ENCODE peak calls at places on chromosomes 13 and 19, in nine cellular contexts. One of them, this sample, is unnamed. For H3K4me1, the result is how much of the 10 kb centered on the place peaks cover.

GRCh38 chr19:11549386-11549953 is 9.6 kb downstream of the ELOF1 start:
- DNase-seq in Peyer's patch: no peak
- DNase-seq in A549: no peak
- DNase-seq in SK-N-SH: no peak
- DNase-seq in heart right ventricle: no peak
- DNase-seq in gastrocnemius medialis: no peak
- DNase-seq in A673: no peak
- DNase-seq in aorta: no peak
- DNase-seq in neural progenitor cell: no peak
- DNase-seq in this sample: no peak

GRCh38 chr19:2166741-2167738 is 3.3 kb downstream of the DOT1L start:
- DNase-seq in gastrocnemius medialis: peak
- DNase-seq in heart right ventricle: peak
- DNase-seq in A549: peak
- DNase-seq in Peyer's patch: peak
- DNase-seq in SK-N-SH: peak
- DNase-seq in A673: no peak
- DNase-seq in aorta: peak
- DNase-seq in neural progenitor cell: no peak
- DNase-seq in this sample: no peak

GRCh38 chr13:50587839-50588373 is 255.6 kb downstream of the DLEU7 start:
- DNase-seq in heart right ventricle: no peak
- DNase-seq in Peyer's patch: no peak
- DNase-seq in neural progenitor cell: no peak
- DNase-seq in SK-N-SH: no peak
- DNase-seq in aorta: no peak
- DNase-seq in gastrocnemius medialis: no peak
- DNase-seq in A549: no peak
- DNase-seq in A673: no peak
- DNase-seq in this sample: no peak

GRCh38 chr19:35656700-35657099 is 8.6 kb downstream of the COX6B1 start:
- DNase-seq in neural progenitor cell: no peak
- DNase-seq in Peyer's patch: no peak
- DNase-seq in A549: no peak
- DNase-seq in A673: no peak
- DNase-seq in aorta: no peak
- DNase-seq in gastrocnemius medialis: no peak
- DNase-seq in heart right ventricle: no peak
- DNase-seq in SK-N-SH: no peak
- DNase-seq in this sample: no peak

GRCh38 chr19:5407356-5407755 is 47.9 kb upstream of the ZNRF4 start:
- DNase-seq in aorta: no peak
- DNase-seq in A673: peak
- DNase-seq in neural progenitor cell: peak
- DNase-seq in Peyer's patch: no peak
- DNase-seq in gastrocnemius medialis: no peak
- DNase-seq in SK-N-SH: peak
- DNase-seq in A549: peak
- DNase-seq in heart right ventricle: no peak
- DNase-seq in this sample: peak

GRCh38 chr19:5038631-5039271 is 69.8 kb downstream of the KDM4B start:
- DNase-seq in neural progenitor cell: peak
- DNase-seq in Peyer's patch: no peak
- DNase-seq in SK-N-SH: peak
- DNase-seq in heart right ventricle: no peak
- DNase-seq in aorta: no peak
- DNase-seq in gastrocnemius medialis: no peak
- DNase-seq in A673: peak
- DNase-seq in A549: peak
- DNase-seq in this sample: peak

GRCh38 chr19:46840157-46840942 is 10.3 kb downstream of the AP2S1 start:
- DNase-seq in gastrocnemius medialis: no peak
- DNase-seq in SK-N-SH: peak
- DNase-seq in heart right ventricle: no peak
- DNase-seq in Peyer's patch: no peak
- DNase-seq in aorta: no peak
- DNase-seq in A549: peak
- DNase-seq in neural progenitor cell: peak
- DNase-seq in A673: peak
- DNase-seq in this sample: peak

GRCh38 chr19:6532244-6532999 is 1.6 kb downstream of the TNFSF9 start:
- DNase-seq in neural progenitor cell: no peak
- DNase-seq in heart right ventricle: no peak
- DNase-seq in SK-N-SH: no peak
- DNase-seq in A673: no peak
- DNase-seq in Peyer's patch: peak
- DNase-seq in aorta: peak
- DNase-seq in gastrocnemius medialis: no peak
- DNase-seq in A549: peak
- DNase-seq in this sample: no peak

GRCh38 chr19:50418186-50419021 is at the start of gene SPIB:
- DNase-seq in SK-N-SH: no peak
- DNase-seq in A549: no peak
- DNase-seq in A673: no peak
- DNase-seq in gastrocnemius medialis: no peak
- DNase-seq in neural progenitor cell: peak
- DNase-seq in Peyer's patch: no peak
- DNase-seq in aorta: no peak
- DNase-seq in heart right ventricle: no peak
- DNase-seq in this sample: no peak

GRCh38 chr19:50420127-50420526 is 1.4 kb downstream of the SPIB start:
- DNase-seq in aorta: no peak
- DNase-seq in A549: no peak
- DNase-seq in A673: no peak
- DNase-seq in neural progenitor cell: no peak
- DNase-seq in heart right ventricle: no peak
- DNase-seq in Peyer's patch: no peak
- DNase-seq in gastrocnemius medialis: no peak
- DNase-seq in SK-N-SH: no peak
- DNase-seq in this sample: no peak

GRCh38 chr19:50419022-50419579 is 363 bp downstream of the SPIB start:
- DNase-seq in A549: no peak
- DNase-seq in heart right ventricle: no peak
- DNase-seq in Peyer's patch: no peak
- DNase-seq in gastrocnemius medialis: no peak
- DNase-seq in A673: no peak
- DNase-seq in aorta: no peak
- DNase-seq in neural progenitor cell: no peak
- DNase-seq in SK-N-SH: no peak
- DNase-seq in this sample: no peak

GRCh38 chr19:50420808-50421207 is 2.1 kb downstream of the SPIB start:
- DNase-seq in gastrocnemius medialis: no peak
- DNase-seq in Peyer's patch: no peak
- DNase-seq in neural progenitor cell: no peak
- DNase-seq in heart right ventricle: no peak
- DNase-seq in A549: no peak
- DNase-seq in aorta: no peak
- DNase-seq in SK-N-SH: no peak
- DNase-seq in A673: no peak
- DNase-seq in this sample: no peak

DNA sequence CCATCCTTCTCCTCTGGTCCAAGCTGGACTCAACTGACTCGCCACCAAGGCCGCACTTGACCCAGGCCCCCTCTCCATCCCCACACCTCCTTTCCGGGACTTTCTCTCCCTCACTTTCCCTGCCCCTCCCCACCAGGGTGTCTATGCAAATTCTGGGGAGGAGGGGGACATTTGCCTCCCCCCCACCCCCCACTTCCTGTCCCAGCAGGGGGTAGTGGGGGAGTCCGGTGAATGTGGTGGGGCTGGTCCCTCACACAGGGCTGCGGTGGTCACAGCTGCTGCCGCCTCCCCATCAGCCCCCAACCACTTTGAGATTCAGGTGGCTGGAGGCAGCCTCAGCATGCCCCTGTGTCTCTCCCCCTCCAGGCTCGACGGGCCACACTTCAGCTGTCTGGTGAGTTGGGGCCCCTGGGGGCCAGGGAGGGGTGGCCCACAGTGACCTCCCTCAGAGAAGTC is 870 bp downstream of the SPIB start:
- DNase-seq in SK-N-SH: no peak
- DNase-seq in A673: no peak
- DNase-seq in gastrocnemius medialis: no peak
- DNase-seq in aorta: no peak
- DNase-seq in neural progenitor cell: no peak
- DNase-seq in A549: no peak
- DNase-seq in heart right ventricle: no peak
- DNase-seq in Peyer's patch: no peak
- DNase-seq in this sample: no peak
- H3K4me1 ChIP-seq in SK-N-SH: under half
- H3K4me1 ChIP-seq in A673: under half
- H3K4me1 ChIP-seq in gastrocnemius medialis: under half
- H3K4me1 ChIP-seq in aorta: under half
- H3K4me1 ChIP-seq in neural progenitor cell: under half
- H3K4me1 ChIP-seq in A549: under half
- H3K4me1 ChIP-seq in heart right ventricle: under half
- H3K4me1 ChIP-seq in Peyer's patch: under half
- H3K4me1 ChIP-seq in this sample: under half

DNA sequence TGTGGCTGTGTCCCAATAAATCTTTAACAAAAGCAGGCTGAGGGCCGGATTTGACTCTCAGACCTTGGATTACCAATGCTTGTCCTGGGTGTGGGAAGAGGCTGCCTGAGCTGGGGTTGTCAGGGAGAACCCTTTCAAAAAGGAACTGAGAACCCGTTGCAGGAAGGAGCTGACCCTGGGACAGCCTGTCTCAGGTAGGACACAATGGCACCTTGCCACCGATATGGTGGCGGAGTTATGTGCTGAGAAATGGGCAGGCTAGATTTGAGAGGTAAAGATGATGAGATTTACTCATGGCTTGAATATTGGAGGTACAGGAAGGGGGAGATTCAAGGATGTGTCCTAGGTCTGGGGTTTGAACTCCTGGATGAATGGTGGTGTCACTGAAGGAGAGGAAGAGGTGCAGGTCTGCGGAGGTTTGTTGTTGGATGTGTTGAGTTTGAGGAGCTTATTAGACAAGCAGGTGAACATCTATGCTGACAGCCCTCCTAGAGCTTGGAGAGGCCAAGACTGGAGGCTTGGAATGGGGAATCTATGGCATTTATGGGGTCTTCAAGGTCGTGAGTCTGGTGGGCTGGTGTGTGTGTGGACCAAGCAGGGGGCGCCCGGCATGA is 7.2 kb downstream of the PLEKHF1 start:
- DNase-seq in A673: no peak
- DNase-seq in gastrocnemius medialis: no peak
- DNase-seq in neural progenitor cell: no peak
- DNase-seq in SK-N-SH: no peak
- DNase-seq in Peyer's patch: no peak
- DNase-seq in heart right ventricle: no peak
- DNase-seq in aorta: no peak
- DNase-seq in A549: no peak
- DNase-seq in this sample: no peak
- H3K4me1 ChIP-seq in A673: under half
- H3K4me1 ChIP-seq in gastrocnemius medialis: half or more
- H3K4me1 ChIP-seq in neural progenitor cell: under half
- H3K4me1 ChIP-seq in SK-N-SH: under half
- H3K4me1 ChIP-seq in Peyer's patch: under half
- H3K4me1 ChIP-seq in heart right ventricle: under half
- H3K4me1 ChIP-seq in aorta: under half
- H3K4me1 ChIP-seq in A549: under half
- H3K4me1 ChIP-seq in this sample: under half

GRCh38 chr19:51129716-51130115 is 5.0 kb downstream of the SIGLEC9 start:
- DNase-seq in Peyer's patch: no peak
- DNase-seq in A673: no peak
- DNase-seq in SK-N-SH: no peak
- DNase-seq in aorta: no peak
- DNase-seq in neural progenitor cell: no peak
- DNase-seq in heart right ventricle: no peak
- DNase-seq in gastrocnemius medialis: no peak
- DNase-seq in A549: no peak
- DNase-seq in this sample: no peak

GRCh38 chr19:51125421-51126075 is 842 bp downstream of the SIGLEC9 start:
- DNase-seq in aorta: no peak
- DNase-seq in neural progenitor cell: no peak
- DNase-seq in A673: no peak
- DNase-seq in gastrocnemius medialis: no peak
- DNase-seq in Peyer's patch: no peak
- DNase-seq in heart right ventricle: no peak
- DNase-seq in A549: no peak
- DNase-seq in SK-N-SH: no peak
- DNase-seq in this sample: no peak

GRCh38 chr19:51127032-51127431 is 2.3 kb downstream of the SIGLEC9 start:
- DNase-seq in A549: no peak
- DNase-seq in heart right ventricle: no peak
- DNase-seq in aorta: no peak
- DNase-seq in Peyer's patch: no peak
- DNase-seq in gastrocnemius medialis: no peak
- DNase-seq in SK-N-SH: no peak
- DNase-seq in A673: no peak
- DNase-seq in neural progenitor cell: no peak
- DNase-seq in this sample: no peak

GRCh38 chr19:51128227-51128626 is 3.5 kb downstream of the SIGLEC9 start:
- DNase-seq in SK-N-SH: no peak
- DNase-seq in A549: no peak
- DNase-seq in heart right ventricle: no peak
- DNase-seq in aorta: peak
- DNase-seq in A673: no peak
- DNase-seq in neural progenitor cell: no peak
- DNase-seq in Peyer's patch: peak
- DNase-seq in gastrocnemius medialis: no peak
- DNase-seq in this sample: no peak

GRCh38 chr19:51127755-51128154 is 3.0 kb downstream of the SIGLEC9 start:
- DNase-seq in Peyer's patch: no peak
- DNase-seq in A549: no peak
- DNase-seq in gastrocnemius medialis: no peak
- DNase-seq in SK-N-SH: no peak
- DNase-seq in neural progenitor cell: no peak
- DNase-seq in aorta: peak
- DNase-seq in A673: no peak
- DNase-seq in heart right ventricle: peak
- DNase-seq in this sample: no peak
- H3K4me1 ChIP-seq in Peyer's patch: under half
- H3K4me1 ChIP-seq in A549: under half
- H3K4me1 ChIP-seq in gastrocnemius medialis: under half
- H3K4me1 ChIP-seq in SK-N-SH: under half
- H3K4me1 ChIP-seq in neural progenitor cell: under half
- H3K4me1 ChIP-seq in aorta: under half
- H3K4me1 ChIP-seq in A673: under half
- H3K4me1 ChIP-seq in heart right ventricle: under half
- H3K4me1 ChIP-seq in this sample: under half

GRCh38 chr19:48253999-48254398 is 1.7 kb downstream of the CARD8 start:
- DNase-seq in A549: no peak
- DNase-seq in heart right ventricle: no peak
- DNase-seq in neural progenitor cell: no peak
- DNase-seq in aorta: no peak
- DNase-seq in A673: no peak
- DNase-seq in SK-N-SH: no peak
- DNase-seq in gastrocnemius medialis: no peak
- DNase-seq in Peyer's patch: no peak
- DNase-seq in this sample: no peak

GRCh38 chr19:48252625-48253024 is 3.1 kb downstream of the CARD8 start:
- DNase-seq in heart right ventricle: no peak
- DNase-seq in gastrocnemius medialis: no peak
- DNase-seq in SK-N-SH: no peak
- DNase-seq in aorta: no peak
- DNase-seq in A549: no peak
- DNase-seq in A673: no peak
- DNase-seq in Peyer's patch: no peak
- DNase-seq in neural progenitor cell: no peak
- DNase-seq in this sample: no peak

GRCh38 chr19:48255376-48256303 is at the start of gene CARD8:
- DNase-seq in neural progenitor cell: peak
- DNase-seq in Peyer's patch: peak
- DNase-seq in A673: peak
- DNase-seq in aorta: peak
- DNase-seq in SK-N-SH: peak
- DNase-seq in gastrocnemius medialis: peak
- DNase-seq in heart right ventricle: peak
- DNase-seq in A549: peak
- DNase-seq in this sample: peak

GRCh38 chr19:48258350-48258749 is 2.6 kb upstream of the CARD8 start:
- DNase-seq in neural progenitor cell: no peak
- DNase-seq in gastrocnemius medialis: no peak
- DNase-seq in A549: no peak
- DNase-seq in aorta: no peak
- DNase-seq in heart right ventricle: no peak
- DNase-seq in A673: peak
- DNase-seq in Peyer's patch: no peak
- DNase-seq in SK-N-SH: no peak
- DNase-seq in this sample: no peak

GRCh38 chr19:48254529-48254970 is 1.2 kb downstream of the CARD8 start:
- DNase-seq in SK-N-SH: no peak
- DNase-seq in aorta: no peak
- DNase-seq in heart right ventricle: no peak
- DNase-seq in gastrocnemius medialis: no peak
- DNase-seq in A549: no peak
- DNase-seq in Peyer's patch: no peak
- DNase-seq in neural progenitor cell: no peak
- DNase-seq in A673: no peak
- DNase-seq in this sample: no peak
- H3K4me1 ChIP-seq in SK-N-SH: under half
- H3K4me1 ChIP-seq in aorta: under half
- H3K4me1 ChIP-seq in heart right ventricle: under half
- H3K4me1 ChIP-seq in gastrocnemius medialis: under half
- H3K4me1 ChIP-seq in A549: under half
- H3K4me1 ChIP-seq in Peyer's patch: under half
- H3K4me1 ChIP-seq in neural progenitor cell: under half
- H3K4me1 ChIP-seq in A673: half or more
- H3K4me1 ChIP-seq in this sample: under half